ENCODE peak calls at places on chromosome 16, in nine cellular contexts. V is CD4-positive, alpha-beta memory T cell; M is foreskin keratinocyte; X is thoracic aorta; E is adrenal gland; B is naive thymus-derived CD4-positive, alpha-beta T cell; A is HepG2; G is caudate nucleus; W is CD8-positive, alpha-beta T cell. U is an unnamed sample.

GRCh38 chr16:73019456-73020362 is 28.2 kb downstream of the ZFHX3 start:
- DNase-seq in V (no peak), M (no peak), X (no peak), E (peak), B (no peak), A (no peak), G (no peak), W (no peak), U (peak)

GRCh38 chr16:10067406-10067805 is 114.8 kb downstream of the GRIN2A start:
- DNase-seq in V (no peak), M (no peak), X (no peak), E (no peak), B (no peak), A (no peak), G (no peak), W (no peak), U (no peak)

GRCh38 chr16:31880322-31880979 is 6.8 kb downstream of the ZNF267 start:
- DNase-seq in V (peak), M (peak), X (no peak), E (peak), B (no peak), A (no peak), G (no peak), W (no peak), U (peak)

GRCh38 chr16:50310308-50311133 is 44.2 kb downstream of the ADCY7 start:
- DNase-seq in V (no peak), M (no peak), X (no peak), E (peak), B (peak), A (peak), G (no peak), W (peak), U (no peak)

GRCh38 chr16:88922114-88922825 is 54.7 kb downstream of the CBFA2T3 start:
- DNase-seq in V (no peak), M (peak), X (peak), E (peak), B (no peak), A (no peak), G (no peak), W (no peak), U (peak)

GRCh38 chr16:89704281-89704680 is 2.8 kb upstream of the SPATA2L start:
- DNase-seq in V (no peak), M (no peak), X (no peak), E (no peak), B (no peak), A (no peak), G (no peak), W (no peak), U (no peak)

GRCh38 chr16:70661918-70662641 is 15.7 kb downstream of the IL34 start:
- DNase-seq in V (no peak), M (no peak), X (no peak), E (no peak), B (no peak), A (no peak), G (no peak), W (no peak), U (no peak)

GRCh38 chr16:58638148-58639036 is 8.8 kb upstream of the CNOT1 start:
- DNase-seq in V (no peak), M (peak), X (no peak), E (peak), B (no peak), A (peak), G (no peak), W (no peak), U (peak)

GRCh38 chr16:71552698-71553503 is 24.0 kb downstream of the TAT start:
- DNase-seq in V (no peak), M (no peak), X (no peak), E (no peak), B (no peak), A (peak), G (no peak), W (no peak), U (no peak)

GRCh38 chr16:3101841-3102470 is 2.9 kb upstream of the ZSCAN10 start:
- DNase-seq in V (peak), M (no peak), X (no peak), E (no peak), B (no peak), A (no peak), G (no peak), W (no peak), U (no peak)

GRCh38 chr16:17585449-17586080 is 114.8 kb upstream of the XYLT1 start:
- DNase-seq in V (no peak), M (peak), X (no peak), E (no peak), B (no peak), A (no peak), G (no peak), W (no peak), U (no peak)

GRCh38 chr16:55370762-55371482 is 46.9 kb downstream of the IRX6 start:
- DNase-seq in V (no peak), M (no peak), X (peak), E (peak), B (no peak), A (peak), G (peak), W (no peak), U (peak)

GRCh38 chr16:78213751-78214150 is 114.3 kb downstream of the WWOX start:
- DNase-seq in V (no peak), M (no peak), X (no peak), E (no peak), B (no peak), A (no peak), G (no peak), W (no peak), U (no peak)

GRCh38 chr16:23577493-23577892 is 18.6 kb downstream of the NDUFAB1 start:
- DNase-seq in V (no peak), M (no peak), X (no peak), E (no peak), B (no peak), A (no peak), G (no peak), W (no peak), U (no peak)

GRCh38 chr16:68371706-68372380 is 61.0 kb downstream of the PRMT7 start:
- DNase-seq in V (no peak), M (no peak), X (no peak), E (no peak), B (no peak), A (no peak), G (no peak), W (no peak), U (no peak)

GRCh38 chr16:73304008-73304814 is 256.3 kb upstream of the ZFHX3 start:
- DNase-seq in V (no peak), M (no peak), X (no peak), E (no peak), B (no peak), A (no peak), G (no peak), W (no peak), U (no peak)

GRCh38 chr16:9407206-9407758 is 315.8 kb downstream of the HAPSTR1 start:
- DNase-seq in V (no peak), M (no peak), X (no peak), E (no peak), B (no peak), A (no peak), G (no peak), W (no peak), U (no peak)

GRCh38 chr16:29821663-29822115 is 1.4 kb downstream of the MVP start:
- DNase-seq in V (no peak), M (peak), X (no peak), E (peak), B (no peak), A (no peak), G (no peak), W (no peak), U (peak)

GRCh38 chr16:55701442-55702319 is 45.9 kb downstream of the SLC6A2 start:
- DNase-seq in V (no peak), M (no peak), X (no peak), E (peak), B (no peak), A (peak), G (no peak), W (no peak), U (peak)

GRCh38 chr16:85465328-85466307 is 147.5 kb upstream of the GSE1 start:
- DNase-seq in V (no peak), M (no peak), X (no peak), E (peak), B (no peak), A (peak), G (no peak), W (no peak), U (no peak)

GRCh38 chr16:22314661-22315626 is 17.7 kb downstream of the POLR3E start:
- DNase-seq in V (no peak), M (peak), X (no peak), E (peak), B (no peak), A (no peak), G (no peak), W (peak), U (peak)

GRCh38 chr16:49491736-49492089 is 118.1 kb downstream of the C16orf78 start:
- DNase-seq in V (no peak), M (no peak), X (no peak), E (peak), B (no peak), A (no peak), G (no peak), W (no peak), U (no peak)

GRCh38 chr16:81650281-81650680 is 128.8 kb upstream of the PLCG2 start:
- DNase-seq in V (no peak), M (no peak), X (no peak), E (no peak), B (no peak), A (no peak), G (no peak), W (no peak), U (no peak)

GRCh38 chr16:81651758-81652718 is 127.1 kb upstream of the PLCG2 start:
- DNase-seq in V (no peak), M (no peak), X (no peak), E (no peak), B (no peak), A (no peak), G (no peak), W (no peak), U (no peak)

GRCh38 chr16:81652798-81653505 is 126.1 kb upstream of the PLCG2 start:
- DNase-seq in V (no peak), M (no peak), X (no peak), E (no peak), B (no peak), A (no peak), G (no peak), W (no peak), U (no peak)

GRCh38 chr16:81649561-81649960 is 129.5 kb upstream of the PLCG2 start:
- DNase-seq in V (no peak), M (no peak), X (no peak), E (no peak), B (no peak), A (no peak), G (no peak), W (no peak), U (no peak)

DNA sequence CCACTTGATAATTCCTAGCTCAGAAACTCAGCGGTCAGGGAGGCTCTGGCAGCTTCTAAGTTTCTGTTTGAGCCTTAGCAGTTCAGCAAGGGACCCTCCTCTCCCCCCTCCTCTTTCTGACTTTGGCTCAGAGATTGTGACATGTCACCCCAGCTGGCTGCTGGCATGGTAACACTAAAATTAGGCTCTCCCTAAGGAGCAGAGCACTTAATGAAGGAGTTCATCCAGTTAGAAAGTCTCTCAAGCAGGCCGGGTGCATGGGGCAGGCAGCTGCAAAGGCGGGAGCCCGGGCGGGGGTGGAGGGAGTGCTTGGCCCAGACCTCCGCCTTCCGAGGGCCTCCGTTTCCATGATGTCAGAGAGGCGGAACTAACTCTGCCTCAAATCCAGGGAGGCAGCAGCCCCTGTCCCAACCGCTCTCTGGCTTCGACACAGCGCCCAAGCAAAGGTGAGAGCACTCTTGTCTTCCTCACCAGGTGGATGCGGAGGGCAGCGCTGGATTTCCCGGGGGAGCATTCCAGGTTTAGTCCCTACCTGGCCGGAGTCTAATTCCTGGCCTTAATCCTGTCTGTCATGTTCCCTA is 128.0 kb upstream of the PLCG2 start:
- DNase-seq in V (no peak), M (no peak), X (no peak), E (peak), B (no peak), A (no peak), G (no peak), W (no peak), U (no peak)
- H3K27ac ChIP-seq in V (no peak), M (no peak), X (no peak), E (peak), B (no peak), A (no peak), G (no peak), W (no peak), U (no peak)

GRCh38 chr16:82995286-82995926 is 368.6 kb downstream of the CDH13 start:
- DNase-seq in V (no peak), M (no peak), X (no peak), E (no peak), B (no peak), A (no peak), G (no peak), W (no peak), U (no peak)
- H3K27ac ChIP-seq in V (no peak), M (no peak), X (no peak), E (peak), B (no peak), A (no peak), G (no peak), W (no peak), U (no peak)

DNA sequence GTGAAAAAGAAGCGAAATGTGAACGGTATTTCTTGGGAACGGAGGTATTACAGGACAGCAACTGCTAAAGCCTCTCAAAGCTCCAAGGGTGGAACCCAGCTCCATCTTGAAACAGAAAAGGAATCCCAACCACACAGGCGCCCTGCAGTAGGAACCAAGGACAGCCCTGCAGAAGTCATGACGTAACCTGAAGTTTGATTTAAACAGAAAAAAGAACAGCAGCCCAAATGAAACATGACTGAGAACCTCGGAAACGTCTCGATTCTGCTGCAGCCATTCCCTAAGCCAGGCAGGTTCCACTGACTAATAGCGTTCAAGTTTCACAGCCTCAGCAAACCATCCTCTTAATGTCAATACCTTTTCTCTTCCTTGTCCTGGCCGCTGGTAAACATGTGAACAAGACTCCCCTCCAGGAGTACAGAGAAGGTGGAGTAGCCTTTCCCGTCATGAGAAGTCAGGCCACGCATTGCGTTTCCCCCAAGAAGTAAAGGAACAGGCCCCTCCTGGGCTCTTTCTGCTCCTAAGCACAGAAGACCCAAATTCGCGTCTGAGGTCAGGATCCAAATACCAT is 20.1 kb downstream of the SIAH1 start:
- DNase-seq in V (no peak), M (no peak), X (no peak), E (no peak), B (no peak), A (no peak), G (no peak), W (no peak), U (no peak)
- H3K27ac ChIP-seq in V (peak), M (peak), X (peak), E (peak), B (peak), A (peak), G (peak), W (no peak), U (peak)

GRCh38 chr16:54153240-54153934 is 133.2 kb downstream of the IRX3 start:
- DNase-seq in V (no peak), M (no peak), X (no peak), E (no peak), B (no peak), A (no peak), G (no peak), W (no peak), U (no peak)

GRCh38 chr16:54156349-54156748 is 130.2 kb downstream of the IRX3 start:
- DNase-seq in V (no peak), M (no peak), X (no peak), E (no peak), B (no peak), A (no peak), G (no peak), W (no peak), U (no peak)

GRCh38 chr16:54148974-54149373 is 137.6 kb downstream of the IRX3 start:
- DNase-seq in V (no peak), M (no peak), X (no peak), E (no peak), B (no peak), A (no peak), G (no peak), W (no peak), U (no peak)

GRCh38 chr16:54150861-54151260 is 135.7 kb downstream of the IRX3 start:
- DNase-seq in V (no peak), M (no peak), X (no peak), E (no peak), B (no peak), A (no peak), G (no peak), W (no peak), U (no peak)

GRCh38 chr16:54152362-54153239 is 134.0 kb downstream of the IRX3 start:
- DNase-seq in V (no peak), M (peak), X (no peak), E (no peak), B (no peak), A (no peak), G (no peak), W (no peak), U (no peak)
- H3K27ac ChIP-seq in V (no peak), M (no peak), X (no peak), E (no peak), B (no peak), A (no peak), G (no peak), W (no peak), U (no peak)

DNA sequence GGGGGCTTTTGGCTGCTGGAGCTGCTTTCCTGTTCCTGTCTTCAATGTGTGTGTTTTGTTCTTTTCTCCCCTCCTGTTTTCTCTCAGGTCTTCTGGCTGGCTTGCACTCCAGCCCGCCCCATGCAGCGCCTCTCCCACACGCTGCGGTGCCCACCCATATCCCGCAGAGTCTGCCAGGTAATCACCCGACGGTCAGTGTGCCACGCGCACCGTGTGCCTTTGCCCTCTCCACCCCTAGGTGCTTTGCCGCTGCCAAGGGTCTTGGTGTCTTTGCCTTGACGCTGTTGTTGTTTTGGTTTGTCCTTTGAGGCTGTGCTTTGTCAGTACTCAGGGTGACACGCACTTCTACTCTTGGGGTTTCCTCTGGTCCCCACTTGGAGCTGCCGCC is 30.0 kb downstream of the UBN1 start:
- DNase-seq in V (no peak), M (no peak), X (no peak), E (no peak), B (no peak), A (no peak), G (no peak), W (no peak), U (no peak)
- H3K27ac ChIP-seq in V (no peak), M (no peak), X (no peak), E (no peak), B (no peak), A (no peak), G (no peak), W (no peak), U (peak)

GRCh38 chr16:86609115-86609514 is 30.8 kb downstream of the FOXL1 start:
- DNase-seq in V (no peak), M (no peak), X (no peak), E (no peak), B (no peak), A (no peak), G (no peak), W (no peak), U (no peak)
- H3K27ac ChIP-seq in V (no peak), M (no peak), X (peak), E (no peak), B (no peak), A (no peak), G (no peak), W (no peak), U (no peak)